ENCODE peak calls at places on chromosomes 12 and 14, in six cellular contexts. One of them, this sample, is unnamed.

GRCh38 chr14:20302042-20302761 is 3.5 kb downstream of the TTC5 start:
- DNase-seq in fibroblast of lung: peak; percentile 63
- DNase-seq in EH: peak; percentile 58
- DNase-seq in EL: peak; percentile 49
- DNase-seq in Caco-2: no peak
- DNase-seq in NCI-H1694 treated with DMSO at 0.1 percent for 48 hours: no peak
- DNase-seq in this sample: peak; percentile 41

GRCh38 chr14:68405959-68406358 is 386.9 kb downstream of the ZFP36L1 start:
- DNase-seq in fibroblast of lung: peak; percentile 69
- DNase-seq in EL: peak; percentile 73
- DNase-seq in Caco-2: no peak
- DNase-seq in EH: peak; percentile 82
- DNase-seq in NCI-H1694 treated with DMSO at 0.1 percent for 48 hours: no peak
- DNase-seq in this sample: peak; percentile 87

GRCh38 chr14:65170768-65171251 is 68.5 kb upstream of the MAX start:
- DNase-seq in EL: peak; percentile 66
- DNase-seq in NCI-H1694 treated with DMSO at 0.1 percent for 48 hours: peak; percentile 54
- DNase-seq in Caco-2: peak; percentile 20
- DNase-seq in fibroblast of lung: peak; percentile 89
- DNase-seq in EH: peak; percentile 88
- DNase-seq in this sample: peak; percentile 77

GRCh38 chr14:88553886-88554457 is 835 bp downstream of the PTPN21 start:
- DNase-seq in EH: peak; percentile 14
- DNase-seq in NCI-H1694 treated with DMSO at 0.1 percent for 48 hours: peak; percentile 53
- DNase-seq in EL: peak; percentile 17
- DNase-seq in fibroblast of lung: peak; percentile 32
- DNase-seq in Caco-2: no peak
- DNase-seq in this sample: no peak

GRCh38 chr14:99413972-99414371 is 66.7 kb downstream of the SETD3 start:
- DNase-seq in EL: no peak
- DNase-seq in NCI-H1694 treated with DMSO at 0.1 percent for 48 hours: no peak
- DNase-seq in Caco-2: no peak
- DNase-seq in fibroblast of lung: no peak
- DNase-seq in EH: no peak
- DNase-seq in this sample: no peak

GRCh38 chr12:81094718-81095360 is 17.0 kb downstream of the ACSS3 start:
- DNase-seq in Caco-2: no peak
- DNase-seq in fibroblast of lung: no peak
- DNase-seq in NCI-H1694 treated with DMSO at 0.1 percent for 48 hours: no peak
- DNase-seq in EH: no peak
- DNase-seq in EL: peak; percentile 6
- DNase-seq in this sample: no peak

GRCh38 chr12:108759914-108760313 is 28.6 kb upstream of the CORO1C start:
- DNase-seq in fibroblast of lung: no peak
- DNase-seq in Caco-2: no peak
- DNase-seq in EL: no peak
- DNase-seq in EH: no peak
- DNase-seq in NCI-H1694 treated with DMSO at 0.1 percent for 48 hours: no peak
- DNase-seq in this sample: no peak

GRCh38 chr12:85639834-85640233 is 196.4 kb downstream of the RASSF9 start:
- DNase-seq in EH: no peak
- DNase-seq in EL: no peak
- DNase-seq in NCI-H1694 treated with DMSO at 0.1 percent for 48 hours: no peak
- DNase-seq in fibroblast of lung: no peak
- DNase-seq in Caco-2: no peak
- DNase-seq in this sample: peak; percentile 43

GRCh38 chr12:80241576-80242273 is 142.4 kb downstream of the OTOGL start:
- DNase-seq in fibroblast of lung: peak; percentile 88
- DNase-seq in EL: peak; percentile 72
- DNase-seq in NCI-H1694 treated with DMSO at 0.1 percent for 48 hours: no peak
- DNase-seq in EH: peak; percentile 81
- DNase-seq in Caco-2: no peak
- DNase-seq in this sample: peak; percentile 11

GRCh38 chr12:95102916-95103671 is 29.7 kb upstream of the NR2C1 start:
- DNase-seq in fibroblast of lung: peak; percentile 94
- DNase-seq in Caco-2: no peak
- DNase-seq in NCI-H1694 treated with DMSO at 0.1 percent for 48 hours: peak; percentile 2
- DNase-seq in EL: peak; percentile 93
- DNase-seq in EH: peak; percentile 93
- DNase-seq in this sample: peak; percentile 96

GRCh38 chr12:67633708-67634107 is 14.8 kb upstream of the DYRK2 start:
- DNase-seq in NCI-H1694 treated with DMSO at 0.1 percent for 48 hours: no peak
- DNase-seq in EL: no peak
- DNase-seq in fibroblast of lung: no peak
- DNase-seq in EH: no peak
- DNase-seq in Caco-2: no peak
- DNase-seq in this sample: no peak

GRCh38 chr14:60214003-60214402 is 35.0 kb upstream of the PPM1A start:
- DNase-seq in NCI-H1694 treated with DMSO at 0.1 percent for 48 hours: no peak
- DNase-seq in Caco-2: no peak
- DNase-seq in EL: no peak
- DNase-seq in EH: no peak
- DNase-seq in fibroblast of lung: no peak
- DNase-seq in this sample: no peak

GRCh38 chr12:45726594-45727300 is 2.8 kb upstream of the ARID2 start:
- DNase-seq in EL: peak; percentile 53
- DNase-seq in Caco-2: peak; percentile 67
- DNase-seq in EH: peak; percentile 53
- DNase-seq in fibroblast of lung: peak; percentile 46
- DNase-seq in NCI-H1694 treated with DMSO at 0.1 percent for 48 hours: no peak
- DNase-seq in this sample: peak; percentile 36

GRCh38 chr14:77579065-77579464 is 37.4 kb downstream of the SPTLC2 start:
- DNase-seq in Caco-2: no peak
- DNase-seq in NCI-H1694 treated with DMSO at 0.1 percent for 48 hours: no peak
- DNase-seq in EL: peak; percentile 65
- DNase-seq in EH: peak; percentile 83
- DNase-seq in fibroblast of lung: peak; percentile 16
- DNase-seq in this sample: peak; percentile 60

GRCh38 chr12:10397311-10397710 is 7.5 kb upstream of the KLRK1 start:
- DNase-seq in Caco-2: no peak
- DNase-seq in NCI-H1694 treated with DMSO at 0.1 percent for 48 hours: no peak
- DNase-seq in EH: no peak
- DNase-seq in fibroblast of lung: no peak
- DNase-seq in EL: no peak
- DNase-seq in this sample: no peak

GRCh38 chr12:89346741-89347324 is 5.5 kb downstream of the DUSP6 start:
- DNase-seq in EH: peak; percentile 60
- DNase-seq in NCI-H1694 treated with DMSO at 0.1 percent for 48 hours: no peak
- DNase-seq in Caco-2: no peak
- DNase-seq in EL: peak; percentile 40
- DNase-seq in fibroblast of lung: peak; percentile 74
- DNase-seq in this sample: peak; percentile 84

GRCh38 chr14:89507926-89508460 is 91.0 kb upstream of the FOXN3 start:
- DNase-seq in fibroblast of lung: peak; percentile 56
- DNase-seq in EH: peak; percentile 51
- DNase-seq in Caco-2: no peak
- DNase-seq in EL: peak; percentile 66
- DNase-seq in NCI-H1694 treated with DMSO at 0.1 percent for 48 hours: no peak
- DNase-seq in this sample: peak; percentile 46

GRCh38 chr12:110532644-110533043 is 30.5 kb downstream of the RAD9B start:
- DNase-seq in Caco-2: no peak
- DNase-seq in fibroblast of lung: no peak
- DNase-seq in NCI-H1694 treated with DMSO at 0.1 percent for 48 hours: no peak
- DNase-seq in EL: no peak
- DNase-seq in EH: no peak
- DNase-seq in this sample: no peak

GRCh38 chr12:25984759-25985158 is 26.3 kb downstream of the RASSF8 start:
- DNase-seq in NCI-H1694 treated with DMSO at 0.1 percent for 48 hours: no peak
- DNase-seq in fibroblast of lung: no peak
- DNase-seq in EH: no peak
- DNase-seq in Caco-2: no peak
- DNase-seq in EL: no peak
- DNase-seq in this sample: no peak

GRCh38 chr12:58252914-58253313 is 311.5 kb downstream of the ATP23 start:
- DNase-seq in NCI-H1694 treated with DMSO at 0.1 percent for 48 hours: no peak
- DNase-seq in fibroblast of lung: no peak
- DNase-seq in Caco-2: no peak
- DNase-seq in EH: no peak
- DNase-seq in EL: no peak
- DNase-seq in this sample: no peak

GRCh38 chr12:59446156-59446555 is 149.7 kb upstream of the SLC16A7 start:
- DNase-seq in NCI-H1694 treated with DMSO at 0.1 percent for 48 hours: no peak
- DNase-seq in fibroblast of lung: no peak
- DNase-seq in EL: no peak
- DNase-seq in EH: no peak
- DNase-seq in Caco-2: peak; percentile 79
- DNase-seq in this sample: no peak

GRCh38 chr14:74702293-74702692 is 10.6 kb downstream of the AREL1 start:
- DNase-seq in fibroblast of lung: no peak
- DNase-seq in EH: no peak
- DNase-seq in Caco-2: no peak
- DNase-seq in EL: no peak
- DNase-seq in NCI-H1694 treated with DMSO at 0.1 percent for 48 hours: no peak
- DNase-seq in this sample: no peak

GRCh38 chr14:56487090-56487667 is 92.4 kb upstream of the TMEM260 start:
- DNase-seq in EH: peak; percentile 34
- DNase-seq in fibroblast of lung: peak; percentile 22
- DNase-seq in NCI-H1694 treated with DMSO at 0.1 percent for 48 hours: peak; percentile 22
- DNase-seq in Caco-2: peak; percentile 20
- DNase-seq in EL: peak; percentile 4
- DNase-seq in this sample: peak; percentile 35

GRCh38 chr14:51630987-51631386 is 20.7 kb upstream of the FRMD6 start:
- DNase-seq in fibroblast of lung: no peak
- DNase-seq in EL: no peak
- DNase-seq in NCI-H1694 treated with DMSO at 0.1 percent for 48 hours: no peak
- DNase-seq in Caco-2: no peak
- DNase-seq in EH: no peak
- DNase-seq in this sample: no peak

GRCh38 chr12:6323340-6323994 is 13.0 kb downstream of the PLEKHG6 start:
- DNase-seq in EH: peak; percentile 97
- DNase-seq in Caco-2: peak; percentile 80
- DNase-seq in fibroblast of lung: peak; percentile 92
- DNase-seq in EL: peak; percentile 94
- DNase-seq in NCI-H1694 treated with DMSO at 0.1 percent for 48 hours: no peak
- DNase-seq in this sample: peak; percentile 91

This sample was measured in HCEC 1CT.